ENCODE peak calls at places on chromosomes 1 and 21, in four cellular contexts. One of them, this sample, is unnamed.

GRCh38 chr1:169698976-169699375 is 12.4 kb downstream of the SELL start:
- DNase-seq in cardiac septum: no peak
- DNase-seq in NCI-H1092: no peak
- DNase-seq in body of pancreas: no peak
- DNase-seq in this sample: peak

GRCh38 chr1:6811587-6811986 is 26.3 kb downstream of the CAMTA1 start:
- DNase-seq in cardiac septum: no peak
- DNase-seq in NCI-H1092: no peak
- DNase-seq in body of pancreas: no peak
- DNase-seq in this sample: no peak

GRCh38 chr1:204780682-204781081 is 90.0 kb upstream of the NFASC start:
- DNase-seq in cardiac septum: no peak
- DNase-seq in NCI-H1092: no peak
- DNase-seq in body of pancreas: no peak
- DNase-seq in this sample: no peak

GRCh38 chr1:43067856-43068751 is 104.0 kb downstream of the EBNA1BP2 start:
- DNase-seq in cardiac septum: no peak
- DNase-seq in NCI-H1092: no peak
- DNase-seq in body of pancreas: peak
- DNase-seq in this sample: peak

GRCh38 chr1:30444404-30444803 is 279.0 kb downstream of the MATN1 start:
- DNase-seq in cardiac septum: no peak
- DNase-seq in NCI-H1092: no peak
- DNase-seq in body of pancreas: no peak
- DNase-seq in this sample: no peak

GRCh38 chr1:185159966-185160365 is 3.0 kb downstream of the SWT1 start:
- DNase-seq in cardiac septum: no peak
- DNase-seq in NCI-H1092: no peak
- DNase-seq in body of pancreas: no peak
- DNase-seq in this sample: no peak

GRCh38 chr1:12157366-12158231 is 9.2 kb upstream of the TNFRSF1B start:
- DNase-seq in cardiac septum: no peak
- DNase-seq in NCI-H1092: no peak
- DNase-seq in body of pancreas: no peak
- DNase-seq in this sample: no peak

GRCh38 chr1:44103270-44104131 is 15.1 kb upstream of the KLF17 start:
- DNase-seq in cardiac septum: no peak
- DNase-seq in NCI-H1092: no peak
- DNase-seq in body of pancreas: peak
- DNase-seq in this sample: no peak

GRCh38 chr1:58886611-58887010 is 102.8 kb upstream of the JUN start:
- DNase-seq in cardiac septum: no peak
- DNase-seq in NCI-H1092: no peak
- DNase-seq in body of pancreas: no peak
- DNase-seq in this sample: no peak

GRCh38 chr21:18549214-18549905 is 145.8 kb upstream of the TMPRSS15 start:
- DNase-seq in cardiac septum: no peak
- DNase-seq in NCI-H1092: no peak
- DNase-seq in body of pancreas: no peak
- DNase-seq in this sample: no peak

GRCh38 chr1:7667625-7668218 is 103.4 kb upstream of the VAMP3 start:
- DNase-seq in cardiac septum: peak
- DNase-seq in NCI-H1092: peak
- DNase-seq in body of pancreas: peak
- DNase-seq in this sample: peak

GRCh38 chr21:25133939-25134338 is 473.3 kb downstream of the MRPL39 start:
- DNase-seq in cardiac septum: no peak
- DNase-seq in NCI-H1092: no peak
- DNase-seq in body of pancreas: no peak
- DNase-seq in this sample: no peak

GRCh38 chr1:15884477-15884876 is 37.0 kb downstream of the SPEN start:
- DNase-seq in cardiac septum: no peak
- DNase-seq in NCI-H1092: no peak
- DNase-seq in body of pancreas: no peak
- DNase-seq in this sample: no peak

GRCh38 chr1:246753670-246754535 is 29.7 kb downstream of the SCCPDH start:
- DNase-seq in cardiac septum: no peak
- DNase-seq in NCI-H1092: peak
- DNase-seq in body of pancreas: peak
- DNase-seq in this sample: peak

GRCh38 chr1:19535214-19535613 is 49.9 kb upstream of the CAPZB start:
- DNase-seq in cardiac septum: no peak
- DNase-seq in NCI-H1092: no peak
- DNase-seq in body of pancreas: no peak
- DNase-seq in this sample: no peak

GRCh38 chr1:153251562-153251961 is 7.9 kb upstream of the LORICRIN start:
- DNase-seq in cardiac septum: no peak
- DNase-seq in NCI-H1092: no peak
- DNase-seq in body of pancreas: no peak
- DNase-seq in this sample: no peak

GRCh38 chr1:176098560-176098959 is 108.5 kb downstream of the COP1 start:
- DNase-seq in cardiac septum: no peak
- DNase-seq in NCI-H1092: no peak
- DNase-seq in body of pancreas: no peak
- DNase-seq in this sample: no peak

GRCh38 chr1:212161231-212161781 is 123.9 kb upstream of the PPP2R5A start:
- DNase-seq in cardiac septum: no peak
- DNase-seq in NCI-H1092: no peak
- DNase-seq in body of pancreas: no peak
- DNase-seq in this sample: no peak

GRCh38 chr1:85289848-85290335 is 13.5 kb upstream of the BCL10 start:
- DNase-seq in cardiac septum: no peak
- DNase-seq in NCI-H1092: no peak
- DNase-seq in body of pancreas: no peak
- DNase-seq in this sample: no peak

GRCh38 chr1:162719678-162720077 is 70.8 kb upstream of the HSD17B7 start:
- DNase-seq in cardiac septum: no peak
- DNase-seq in NCI-H1092: no peak
- DNase-seq in body of pancreas: no peak
- DNase-seq in this sample: no peak

GRCh38 chr1:66767590-66767989 is 15.3 kb downstream of the DYNLT5 start:
- DNase-seq in cardiac septum: no peak
- DNase-seq in NCI-H1092: no peak
- DNase-seq in body of pancreas: no peak
- DNase-seq in this sample: no peak

GRCh38 chr1:57321776-57322175 is 102.1 kb downstream of the DAB1 start:
- DNase-seq in cardiac septum: no peak
- DNase-seq in NCI-H1092: no peak
- DNase-seq in body of pancreas: no peak
- DNase-seq in this sample: no peak